ENCODE peak calls at places on chromosomes 2 and 18, in seven cellular contexts. O is aorta, P is HL-60, W is tibial artery, V is astrocyte, K is right cardiac atrium, D is ovary. B is an unnamed sample.

GRCh38 chr2:15953891-15954680 is 13.7 kb downstream of the MYCN start:
- DNase-seq in W (no peak), O (no peak), K (no peak), D (no peak), V (no peak), P (no peak), B (no peak)

GRCh38 chr2:28250006-28250405 is 142.7 kb upstream of the FOSL2 start:
- DNase-seq in D (no peak), V (peak; percentile 83), P (no peak), W (no peak), O (no peak), K (no peak), B (peak; percentile 85)

GRCh38 chr2:88868861-88869260 is 177.4 kb downstream of the RPIA start:
- DNase-seq in K (no peak), D (no peak), V (no peak), O (no peak), P (no peak), W (no peak), B (no peak)

GRCh38 chr2:10668402-10669012 is 21.3 kb downstream of the NOL10 start:
- DNase-seq in K (no peak), W (no peak), P (peak; percentile 46), D (no peak), O (no peak), V (peak; percentile 26), B (peak; percentile 49)

GRCh38 chr2:130963849-130964793 is 127.4 kb downstream of the ARHGEF4 start:
- DNase-seq in P (no peak), D (no peak), O (no peak), K (peak; percentile 54), V (peak; percentile 10), W (no peak), B (no peak)

GRCh38 chr2:98461650-98462049 is 17.0 kb downstream of the INPP4A start:
- DNase-seq in V (no peak), D (no peak), W (no peak), O (no peak), K (peak; percentile 80), P (no peak), B (no peak)

GRCh38 chr18:48940854-48941531 is 9.8 kb downstream of the SMAD7 start:
- DNase-seq in V (no peak), P (no peak), O (no peak), W (no peak), D (no peak), K (peak; percentile 69), B (no peak)

GRCh38 chr2:170143045-170143717 is 34.8 kb upstream of the MYO3B start:
- DNase-seq in P (no peak), K (no peak), V (no peak), D (no peak), W (no peak), O (no peak), B (peak; percentile 31)

GRCh38 chr18:22063077-22063476 is 106.3 kb upstream of the GATA6 start:
- DNase-seq in V (no peak), P (no peak), W (no peak), O (no peak), D (no peak), K (no peak), B (no peak)

GRCh38 chr2:204791230-204791629 is 246.0 kb downstream of the PARD3B start:
- DNase-seq in V (peak; percentile 36), K (no peak), D (no peak), O (no peak), W (no peak), P (no peak), B (no peak)

GRCh38 chr18:49786019-49786720 is 27.2 kb downstream of the ACAA2 start:
- DNase-seq in D (no peak), P (no peak), W (no peak), V (no peak), K (no peak), O (no peak), B (no peak)

GRCh38 chr2:214450118-214450894 is 39.5 kb downstream of the VWC2L start:
- DNase-seq in D (no peak), K (no peak), O (no peak), W (no peak), P (no peak), V (no peak), B (no peak)

GRCh38 chr2:238087211-238087610 is 12.9 kb upstream of the ESPNL start:
- DNase-seq in V (no peak), K (no peak), P (no peak), O (no peak), W (no peak), D (no peak), B (no peak)

GRCh38 chr18:56565596-56566355 is 72.6 kb downstream of the TXNL1 start:
- DNase-seq in P (no peak), W (no peak), D (no peak), O (no peak), V (peak; percentile 92), K (no peak), B (peak; percentile 44)

GRCh38 chr18:3466872-3467271 is 16.9 kb downstream of the TGIF1 start:
- DNase-seq in D (no peak), P (no peak), W (no peak), O (no peak), K (no peak), V (no peak), B (no peak)

DNA sequence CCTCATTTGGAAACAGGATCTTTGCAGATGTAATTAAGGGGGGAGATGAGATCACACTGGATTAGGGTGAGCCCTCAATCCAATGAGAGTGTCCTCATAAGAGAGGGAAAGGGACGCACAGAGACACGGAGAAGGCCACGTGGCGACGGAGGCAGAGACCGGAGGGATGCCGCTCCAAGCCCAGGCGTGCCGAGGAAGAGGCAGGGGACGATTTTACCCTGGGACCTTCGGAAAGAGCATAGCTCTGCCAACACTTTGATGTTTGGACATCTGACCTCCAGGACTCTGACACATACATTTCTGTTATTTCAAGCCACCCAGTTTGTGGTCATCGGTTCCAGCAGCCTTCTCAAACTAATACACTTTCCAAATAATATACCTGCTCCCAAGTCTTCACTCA is 84.4 kb upstream of the ZCCHC2 start:
- DNase-seq in D (no peak), W (no peak), K (no peak), O (no peak), V (no peak), P (no peak), B (no peak)
- H3K27ac ChIP-seq in D (no peak overlapping the region), W (peak overlapping the region; percentile 91), K (peak overlapping the region; percentile 95), O (no peak overlapping the region), V (no peak overlapping the region), P (no peak overlapping the region), B (no peak overlapping the region)

DNA sequence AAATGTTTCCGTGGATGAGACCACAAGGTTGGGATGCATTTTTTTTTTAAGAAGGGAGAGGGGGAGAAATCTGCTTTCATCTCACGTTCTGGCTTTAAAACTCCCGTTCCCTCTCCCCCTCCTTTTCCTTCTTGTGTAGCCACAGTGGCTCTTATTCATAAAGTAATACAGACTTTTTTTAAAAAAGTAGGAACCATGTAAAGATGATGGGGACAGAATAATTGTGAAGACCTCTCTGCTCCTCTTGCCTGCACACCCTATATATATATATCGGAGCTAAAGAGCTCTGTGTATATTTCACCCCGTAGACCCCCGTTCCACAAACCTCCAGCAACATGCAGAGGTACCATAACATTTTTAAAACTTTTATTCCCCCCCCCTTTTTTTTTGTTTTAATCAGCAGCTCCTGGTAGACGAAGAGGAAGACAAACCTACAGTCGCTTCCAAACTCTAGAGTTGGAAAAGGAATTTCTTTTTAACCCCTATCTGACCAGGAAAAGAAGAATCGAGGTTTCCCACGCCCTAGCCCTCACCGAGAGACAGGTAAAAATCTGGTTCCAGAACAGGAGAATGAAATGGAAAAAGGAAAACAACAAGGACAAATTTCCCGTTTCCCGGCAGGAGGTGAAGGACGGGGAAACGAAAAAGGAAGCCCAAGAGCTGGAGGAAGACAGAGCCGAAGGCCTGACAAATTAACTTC is 1.6 kb downstream of the HOXD8 start:
- DNase-seq in D (no peak), P (no peak), W (no peak), V (no peak), O (no peak), K (no peak), B (no peak)
- H3K4me3 ChIP-seq in D (peak overlapping the region; percentile 55), P (no peak overlapping the region), W (peak overlapping the region; percentile 60), V (no peak overlapping the region), O (peak overlapping the region; percentile 83), K (peak overlapping the region; percentile 21), B (no peak overlapping the region)

GRCh38 chr2:70901235-70902066 is 34.2 kb upstream of the ATP6V1B1 start:
- DNase-seq in O (no peak), V (peak; percentile 31), D (no peak), W (no peak), P (no peak), K (peak; percentile 72), B (peak; percentile 17)

GRCh38 chr2:70902579-70902978 is 33.1 kb upstream of the ATP6V1B1 start:
- DNase-seq in D (no peak), V (no peak), P (no peak), O (no peak), K (no peak), W (no peak), B (no peak)

GRCh38 chr2:70903171-70903570 is 32.5 kb upstream of the ATP6V1B1 start:
- DNase-seq in P (no peak), D (no peak), W (no peak), O (no peak), K (no peak), V (no peak), B (no peak)

GRCh38 chr2:70903641-70904340 is 31.9 kb upstream of the ATP6V1B1 start:
- DNase-seq in W (no peak), D (no peak), O (no peak), V (no peak), K (no peak), P (no peak), B (no peak)

DNA sequence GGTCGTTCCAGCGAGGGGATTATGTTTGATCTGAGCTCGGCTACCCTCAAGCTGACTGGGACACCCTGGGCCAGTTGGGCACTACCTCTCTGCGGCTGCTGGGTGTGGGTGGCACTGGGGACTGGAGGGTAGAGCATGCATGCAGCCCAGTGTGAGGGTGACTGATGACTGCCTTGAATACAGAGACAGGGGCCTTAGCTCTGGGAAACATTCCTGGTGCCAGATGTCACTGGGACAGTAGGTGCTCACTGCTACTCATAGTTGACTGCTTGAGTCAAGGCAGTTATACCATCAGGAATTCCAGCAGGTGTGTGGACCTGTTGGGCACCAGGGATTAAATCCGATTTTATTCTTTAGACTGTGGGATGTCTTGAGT is 33.6 kb upstream of the ATP6V1B1 start:
- DNase-seq in K (no peak), P (no peak), V (peak; percentile 6), W (no peak), D (no peak), O (no peak), B (no peak)
- H3K27me3 ChIP-seq in K (no peaks in the 10 kb centered on the region), P (peaks cover 87% of the 10 kb centered on the region), V (peaks cover 65% of the 10 kb centered on the region), W (peaks cover 95% of the 10 kb centered on the region), D (no peaks in the 10 kb centered on the region), O (no peaks in the 10 kb centered on the region), B (peaks cover 27% of the 10 kb centered on the region)

GRCh38 chr2:37643102-37644078 is 28.1 kb downstream of the CDC42EP3 start:
- DNase-seq in D (no peak), O (no peak), W (no peak), V (no peak), K (no peak), P (no peak), B (no peak)

GRCh38 chr2:37644191-37644590 is 27.3 kb downstream of the CDC42EP3 start:
- DNase-seq in W (no peak), O (no peak), K (no peak), D (no peak), V (no peak), P (no peak), B (no peak)

GRCh38 chr2:37639631-37640030 is 31.8 kb downstream of the CDC42EP3 start:
- DNase-seq in D (no peak), W (no peak), P (no peak), O (no peak), V (no peak), K (no peak), B (no peak)

GRCh38 chr2:37638973-37639372 is 32.5 kb downstream of the CDC42EP3 start:
- DNase-seq in P (no peak), D (no peak), O (no peak), W (no peak), V (no peak), K (no peak), B (no peak)

GRCh38 chr2:37641582-37642111 is 29.8 kb downstream of the CDC42EP3 start:
- DNase-seq in O (no peak), W (no peak), V (peak; percentile 91), P (no peak), D (no peak), K (no peak), B (no peak)
- H3K27ac ChIP-seq in O (no peak overlapping the region), W (no peak overlapping the region), V (peak overlapping the region; percentile 80), P (no peak overlapping the region), D (no peak overlapping the region), K (no peak overlapping the region), B (peak overlapping the region; percentile 30)